ENCODE peak calls at places on chromosomes 1 and 21, in seven cellular contexts. B is body of pancreas; W is A549; R is HL-60; Y is CD8-positive, alpha-beta T cell; P is coronary artery; M is thoracic aorta. F is an unnamed sample.

GRCh38 chr1:58933599-58933926 is 149.7 kb upstream of the JUN start:
- DNase-seq in B (no peak), W (no peak), R (no peak), Y (no peak), P (no peak), M (no peak), F (no peak)

GRCh38 chr1:34923490-34923889 is 6.0 kb downstream of the DLGAP3 start:
- DNase-seq in B (no peak), W (no peak), R (no peak), Y (peak; percentile 11), P (peak; percentile 38), M (no peak), F (no peak)

GRCh38 chr1:40794915-40795715 is 11.5 kb downstream of the KCNQ4 start:
- DNase-seq in B (no peak), W (no peak), R (no peak), Y (no peak), P (no peak), M (no peak), F (peak; percentile 19)

GRCh38 chr1:235073968-235074334 is 54.7 kb downstream of the TOMM20 start:
- DNase-seq in B (peak; percentile 84), W (no peak), R (no peak), Y (no peak), P (no peak), M (no peak), F (no peak)

GRCh38 chr1:248243204-248243603 is 12.0 kb downstream of the OR2M4 start:
- DNase-seq in B (peak; percentile 30), W (peak; percentile 13), R (peak; percentile 55), Y (peak; percentile 45), P (no peak), M (no peak), F (peak; percentile 62)

GRCh38 chr21:38622081-38622826 is 124.0 kb upstream of the ERG start:
- DNase-seq in B (no peak), W (no peak), R (no peak), Y (no peak), P (no peak), M (no peak), F (no peak)

GRCh38 chr1:84907095-84907827 is 14.3 kb upstream of the LPAR3 start:
- DNase-seq in B (no peak), W (no peak), R (no peak), Y (no peak), P (no peak), M (no peak), F (no peak)

GRCh38 chr1:23810818-23811420 is 10.4 kb upstream of the GALE start:
- DNase-seq in B (peak; percentile 54), W (no peak), R (peak; percentile 95), Y (peak; percentile 57), P (no peak), M (no peak), F (peak; percentile 54)

GRCh38 chr1:156413310-156414246 is 44.6 kb downstream of the RHBG start:
- DNase-seq in B (no peak), W (no peak), R (no peak), Y (no peak), P (no peak), M (no peak), F (no peak)

GRCh38 chr21:35467536-35467935 is 418.4 kb upstream of the RUNX1 start:
- DNase-seq in B (no peak), W (no peak), R (no peak), Y (no peak), P (no peak), M (no peak), F (peak; percentile 69)

GRCh38 chr1:156012051-156012817 is 8.5 kb downstream of the SSR2 start:
- DNase-seq in B (no peak), W (no peak), R (no peak), Y (no peak), P (no peak), M (no peak), F (peak; percentile 73)

GRCh38 chr21:33374080-33374873 is 28.9 kb upstream of the IFNGR2 start:
- DNase-seq in B (peak; percentile 67), W (peak; percentile 33), R (peak; percentile 69), Y (peak; percentile 70), P (no peak), M (no peak), F (peak; percentile 65)

GRCh38 chr1:184792450-184792969 is 37.9 kb upstream of the EDEM3 start:
- DNase-seq in B (peak; percentile 96), W (peak; percentile 49), R (peak; percentile 80), Y (no peak), P (peak; percentile 93), M (peak; percentile 85), F (peak; percentile 89)

GRCh38 chr1:1891349-1892078 is 627 bp upstream of the GNB1 start:
- DNase-seq in B (peak; percentile 87), W (peak; percentile 59), R (peak; percentile 76), Y (no peak), P (no peak), M (no peak), F (peak; percentile 97)

GRCh38 chr1:209512821-209513220 is 70.7 kb upstream of the CAMK1G start:
- DNase-seq in B (no peak), W (no peak), R (no peak), Y (no peak), P (no peak), M (no peak), F (peak; percentile 31)

GRCh38 chr1:58896211-58897183 is 112.7 kb upstream of the JUN start:
- DNase-seq in B (peak; percentile 82), W (no peak), R (peak; percentile 55), Y (no peak), P (no peak), M (no peak), F (peak; percentile 27)

GRCh38 chr1:116891396-116892072 is 18.2 kb upstream of the PTGFRN start:
- DNase-seq in B (no peak), W (no peak), R (no peak), Y (no peak), P (no peak), M (no peak), F (no peak)

GRCh38 chr1:211323156-211324063 is 3.2 kb upstream of the TRAF5 start:
- DNase-seq in B (peak; percentile 75), W (peak; percentile 72), R (peak; percentile 56), Y (peak; percentile 80), P (no peak), M (peak; percentile 33), F (peak; percentile 83)

GRCh38 chr1:167146903-167147539 is 53.1 kb downstream of the STYXL2 start:
- DNase-seq in B (no peak), W (no peak), R (no peak), Y (no peak), P (no peak), M (no peak), F (no peak)

GRCh38 chr21:46366966-46367365 is 43.0 kb downstream of the PCNT start:
- DNase-seq in B (no peak), W (no peak), R (no peak), Y (no peak), P (no peak), M (no peak), F (peak; percentile 47)

GRCh38 chr1:107691542-107691941 is 273.4 kb downstream of the VAV3 start:
- DNase-seq in B (no peak), W (no peak), R (no peak), Y (no peak), P (no peak), M (no peak), F (no peak)

GRCh38 chr1:107690491-107690890 is 274.5 kb downstream of the VAV3 start:
- DNase-seq in B (no peak), W (no peak), R (no peak), Y (no peak), P (no peak), M (no peak), F (no peak)

GRCh38 chr1:107689733-107690132 is 275.2 kb downstream of the VAV3 start:
- DNase-seq in B (no peak), W (no peak), R (no peak), Y (no peak), P (no peak), M (no peak), F (no peak)

GRCh38 chr1:107689157-107689556 is 275.8 kb downstream of the VAV3 start:
- DNase-seq in B (no peak), W (no peak), R (no peak), Y (no peak), P (no peak), M (no peak), F (no peak)

DNA sequence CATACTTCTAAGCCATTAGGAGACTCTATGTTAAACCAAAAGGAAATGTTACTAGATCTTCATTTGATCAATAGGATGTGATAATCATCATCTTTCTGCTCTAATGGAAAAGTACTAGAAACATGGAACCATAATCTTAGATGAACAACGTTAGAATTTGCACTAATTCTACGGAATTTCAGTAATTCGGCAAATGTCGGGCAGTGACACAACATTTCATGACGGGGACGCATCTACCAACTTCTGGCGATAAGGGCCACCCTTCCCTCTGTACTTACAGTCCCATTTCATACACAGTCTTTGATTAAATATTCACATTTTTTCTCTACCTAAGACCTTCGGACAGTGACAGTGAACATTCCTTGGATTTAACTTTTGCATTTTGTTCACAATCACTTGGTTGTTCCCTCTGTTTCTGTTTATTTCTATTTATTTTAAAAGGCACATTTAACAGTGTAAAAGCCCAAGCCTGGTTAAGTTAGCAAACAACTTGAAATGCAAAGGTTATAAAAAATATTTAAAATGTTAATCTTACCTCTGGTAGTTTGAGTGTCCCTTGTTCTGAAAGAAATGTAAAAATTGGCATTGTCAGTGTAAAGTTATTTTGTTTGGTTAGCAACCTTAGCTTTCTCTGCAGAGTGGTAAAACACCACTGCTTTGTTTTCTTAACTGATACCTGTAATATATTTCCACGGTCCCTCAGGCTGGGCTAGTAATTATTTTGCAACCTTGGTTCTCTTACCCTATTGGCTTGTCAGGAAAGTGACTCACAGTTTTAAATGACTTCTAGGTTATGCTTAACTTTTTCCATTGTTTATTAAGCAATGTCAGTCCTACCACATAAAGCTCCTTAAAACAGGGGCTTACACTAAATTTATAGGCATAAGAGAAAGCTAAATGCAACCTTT is 276.9 kb downstream of the VAV3 start:
- DNase-seq in B (no peak), W (peak; percentile 16), R (no peak), Y (no peak), P (no peak), M (no peak), F (no peak)
- H3K27ac ChIP-seq in B (peak overlapping the region; percentile 65), W (peak overlapping the region; percentile 87), R (no peak overlapping the region), Y (no peak overlapping the region), P (no peak overlapping the region), M (no peak overlapping the region), F (no peak overlapping the region)

GRCh38 chr21:19995253-19995652 is 1003.0 kb upstream of the NCAM2 start:
- DNase-seq in B (no peak), W (no peak), R (peak; percentile 5), Y (no peak), P (no peak), M (no peak), F (no peak)
- H3K27ac ChIP-seq in B (no peak overlapping the region), W (no peak overlapping the region), R (no peak overlapping the region), Y (no peak overlapping the region), P (no peak overlapping the region), M (no peak overlapping the region), F (no peak overlapping the region)

DNA sequence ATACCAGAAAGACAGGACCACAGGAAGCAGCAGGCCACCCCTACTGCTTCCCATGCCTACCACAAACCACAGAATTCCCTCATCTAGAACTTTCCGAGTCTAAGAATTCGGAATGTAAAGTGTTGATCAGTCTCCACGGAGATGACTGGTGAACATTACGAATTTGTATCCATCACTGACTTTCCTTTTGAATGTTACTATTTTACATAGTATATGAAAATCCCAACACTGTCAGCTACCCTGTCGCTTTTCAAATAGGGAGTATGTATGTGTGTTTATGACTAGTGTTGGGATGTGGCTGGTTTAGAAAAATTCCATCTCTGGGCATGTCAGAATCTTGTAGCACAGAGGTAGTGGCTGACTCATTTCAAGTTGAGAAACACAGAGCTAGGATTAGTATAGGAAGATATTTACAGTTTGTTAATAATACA is 118.2 kb downstream of the COQ8A start:
- DNase-seq in B (no peak), W (no peak), R (no peak), Y (no peak), P (no peak), M (no peak), F (peak; percentile 79)
- H3K27ac ChIP-seq in B (no peak overlapping the region), W (no peak overlapping the region), R (no peak overlapping the region), Y (no peak overlapping the region), P (no peak overlapping the region), M (no peak overlapping the region), F (peak overlapping the region; percentile 81)

GRCh38 chr1:206900149-206900548 is 2.9 kb downstream of the IL24 start:
- DNase-seq in B (no peak), W (no peak), R (no peak), Y (peak; percentile 62), P (no peak), M (no peak), F (no peak)
- H3K27ac ChIP-seq in B (no peak overlapping the region), W (no peak overlapping the region), R (no peak overlapping the region), Y (no peak overlapping the region), P (no peak overlapping the region), M (no peak overlapping the region), F (no peak overlapping the region)

F was measured in osteoblast.